ENCODE peak calls at places on chromosomes 2 and 18, in four cellular contexts. N is AG09309, R is NCI-H69, O is AG09319. X is an unnamed sample.

GRCh38 chr2:98028931-98029717 is 33.4 kb upstream of the TMEM131 start:
- DNase-seq in R (no peak), N (no peak), O (no peak), X (no peak)

GRCh38 chr2:138716183-138716582 is 64.0 kb downstream of the NXPH2 start:
- DNase-seq in R (peak), N (no peak), O (no peak), X (peak)

GRCh38 chr18:3151379-3152264 is 68.1 kb downstream of the MYOM1 start:
- DNase-seq in O (no peak), N (peak), R (peak), X (peak)

GRCh38 chr2:81436256-81436655 is 1131.7 kb upstream of the LRRTM1 start:
- DNase-seq in R (no peak), O (no peak), N (no peak), X (no peak)

GRCh38 chr2:106536490-106536889 is 49.3 kb downstream of the CD8B2 start:
- DNase-seq in R (no peak), N (no peak), O (no peak), X (peak)

GRCh38 chr2:165793161-165793778 is 777 bp downstream of the GALNT3 start:
- DNase-seq in R (no peak), N (no peak), O (no peak), X (peak)

GRCh38 chr2:240604291-240604938 is 17.9 kb downstream of the CAPN10 start:
- DNase-seq in N (no peak), O (no peak), R (peak), X (no peak)

GRCh38 chr2:108853421-108853820 is 66.8 kb downstream of the CCDC138 start:
- DNase-seq in N (peak), O (no peak), R (no peak), X (no peak)

GRCh38 chr2:55364189-55365055 is 55.2 kb downstream of the CCDC88A start:
- DNase-seq in R (no peak), O (peak), N (peak), X (no peak)

GRCh38 chr2:23465138-23465537 is 80.2 kb downstream of the KLHL29 start:
- DNase-seq in N (no peak), O (no peak), R (no peak), X (no peak)